ENCODE peak calls at places on chromosomes 7 and 10, in ten cellular contexts. N is heart left ventricle, S is GM12878, Y is body of pancreas, J is H1, H is stomach, U is HCT116, K is ovary, B is vagina, X is IMR-90. Z is an unnamed sample.

GRCh38 chr10:69045441-69046300 is 42.2 kb upstream of the SRGN start:
- DNase-seq in B (no peak), N (no peak), H (no peak), J (no peak), X (peak), S (peak), Y (no peak), U (no peak), K (no peak), Z (no peak)

GRCh38 chr7:127158659-127159058 is 94.1 kb downstream of the GRM8 start:
- DNase-seq in X (no peak), S (no peak), J (no peak), K (no peak), U (no peak), Y (no peak), H (no peak), N (no peak), B (no peak), Z (no peak)

GRCh38 chr10:97648557-97649404 is 8.3 kb downstream of the PI4K2A start:
- DNase-seq in B (no peak), Y (no peak), X (peak), J (peak), H (no peak), N (no peak), U (peak), K (no peak), S (peak), Z (peak)

GRCh38 chr7:98329974-98330373 is 48.5 kb downstream of the BRI3 start:
- DNase-seq in J (no peak), K (no peak), U (no peak), X (peak), N (no peak), B (no peak), H (no peak), S (no peak), Y (no peak), Z (no peak)

GRCh38 chr7:117739085-117739484 is 134.2 kb downstream of the CTTNBP2 start:
- DNase-seq in S (no peak), X (no peak), K (no peak), H (no peak), N (no peak), U (no peak), B (no peak), Y (no peak), J (no peak), Z (no peak)

GRCh38 chr7:25846722-25847121 is 305.3 kb upstream of the NFE2L3 start:
- DNase-seq in U (no peak), S (no peak), N (peak), J (no peak), K (peak), B (no peak), X (peak), Y (peak), H (peak), Z (no peak)

GRCh38 chr7:148218603-148219002 is 372.0 kb upstream of the C7orf33 start:
- DNase-seq in J (no peak), S (no peak), H (no peak), Y (no peak), X (no peak), B (no peak), U (no peak), K (no peak), N (no peak), Z (no peak)

GRCh38 chr7:77923419-77923818 is 124.8 kb downstream of the PHTF2 start:
- DNase-seq in B (no peak), K (no peak), J (no peak), S (no peak), X (no peak), N (no peak), H (no peak), U (no peak), Y (no peak), Z (no peak)

GRCh38 chr10:103188853-103189252 is 4.2 kb downstream of the NT5C2 start:
- DNase-seq in S (no peak), Y (no peak), B (no peak), N (no peak), J (no peak), H (no peak), X (peak), U (no peak), K (no peak), Z (no peak)

GRCh38 chr10:97081621-97082235 is 104.0 kb downstream of the SLIT1 start:
- DNase-seq in J (peak), K (peak), X (peak), Y (peak), U (peak), H (peak), B (no peak), N (no peak), S (no peak), Z (peak)

GRCh38 chr7:1872191-1873069 is 202.4 kb downstream of the ELFN1 start:
- DNase-seq in K (no peak), H (no peak), J (no peak), B (no peak), X (no peak), S (no peak), N (no peak), U (no peak), Y (no peak), Z (no peak)

GRCh38 chr10:78777466-78778256 is 291.1 kb upstream of the ZMIZ1 start:
- DNase-seq in Y (peak), N (no peak), U (no peak), H (no peak), K (peak), X (peak), J (no peak), B (no peak), S (no peak), Z (no peak)

GRCh38 chr10:3886666-3887251 is 101.8 kb upstream of the KLF6 start:
- DNase-seq in H (no peak), U (no peak), N (no peak), Y (peak), B (peak), J (no peak), K (peak), X (peak), S (no peak), Z (peak)

GRCh38 chr7:75033064-75033463 is 40.5 kb downstream of the RCC1L start:
- DNase-seq in K (no peak), U (no peak), N (no peak), J (peak), Y (no peak), S (no peak), X (no peak), B (no peak), H (no peak), Z (no peak)

GRCh38 chr7:964401-965231 is 10.1 kb upstream of the ADAP1 start:
- DNase-seq in X (peak), S (no peak), J (no peak), B (no peak), K (peak), N (peak), U (no peak), H (no peak), Y (no peak), Z (peak)

GRCh38 chr7:5780801-5781496 is 514 bp downstream of the RNF216 start:
- DNase-seq in S (no peak), X (no peak), Y (peak), B (no peak), J (peak), K (peak), N (peak), U (no peak), H (peak), Z (peak)

GRCh38 chr7:36810476-36810875 is 86.2 kb upstream of the AOAH start:
- DNase-seq in S (no peak), Y (no peak), X (no peak), J (no peak), N (no peak), U (no peak), B (no peak), K (no peak), H (no peak), Z (no peak)

GRCh38 chr7:67918158-67918557 is 921.5 kb downstream of the TYW1 start:
- DNase-seq in B (no peak), K (no peak), J (no peak), X (no peak), U (no peak), Y (no peak), S (no peak), H (no peak), N (no peak), Z (no peak)

DNA sequence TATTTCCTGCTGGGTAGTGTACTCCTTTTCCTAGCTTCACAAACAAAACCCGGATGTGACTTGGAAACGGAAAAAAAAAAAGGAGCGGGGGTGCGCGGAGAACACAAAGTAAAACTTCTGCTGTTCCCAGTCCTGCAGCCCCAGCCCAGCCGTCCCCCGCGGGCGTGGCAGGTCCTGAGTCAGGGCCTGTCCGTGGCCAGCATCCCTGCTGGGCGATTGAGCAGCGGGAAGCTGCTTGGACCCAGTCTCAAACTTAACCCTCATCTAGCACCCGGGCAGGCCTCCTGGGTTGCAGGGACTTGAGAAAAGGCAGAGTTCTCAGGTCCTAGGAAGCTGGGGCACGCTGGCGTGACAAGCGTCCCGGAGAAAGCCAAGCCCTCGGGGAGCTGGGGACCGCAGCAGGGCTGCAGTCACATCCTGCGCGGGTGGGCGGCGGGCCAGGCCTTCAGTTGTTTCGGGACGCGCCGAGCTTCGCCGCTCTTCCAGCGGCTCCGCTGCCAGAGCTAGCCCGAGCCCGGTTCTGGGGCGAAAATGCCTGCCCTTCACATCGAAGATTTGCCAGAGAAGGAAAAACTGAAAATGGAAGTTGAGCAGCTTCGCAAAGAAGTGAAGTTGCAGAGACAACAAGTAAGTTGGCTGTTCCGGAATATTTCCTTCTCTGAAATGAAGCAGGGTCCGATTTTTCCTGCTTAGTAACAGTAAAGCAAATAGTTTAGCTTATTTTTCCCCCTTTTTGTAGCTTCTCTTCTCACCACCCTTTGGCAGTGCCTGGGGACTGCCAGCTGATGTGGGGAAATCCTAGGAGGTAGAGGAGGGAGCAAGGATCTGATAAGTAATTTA is at the start of gene GNG11:
- DNase-seq in J (peak), X (peak), U (no peak), Y (peak), S (no peak), B (no peak), H (peak), N (peak), K (peak), Z (peak)
- H3K4me3 ChIP-seq in J (peak), X (peak), U (no peak), Y (peak), S (peak), B (peak), H (peak), N (peak), K (peak), Z (peak)

DNA sequence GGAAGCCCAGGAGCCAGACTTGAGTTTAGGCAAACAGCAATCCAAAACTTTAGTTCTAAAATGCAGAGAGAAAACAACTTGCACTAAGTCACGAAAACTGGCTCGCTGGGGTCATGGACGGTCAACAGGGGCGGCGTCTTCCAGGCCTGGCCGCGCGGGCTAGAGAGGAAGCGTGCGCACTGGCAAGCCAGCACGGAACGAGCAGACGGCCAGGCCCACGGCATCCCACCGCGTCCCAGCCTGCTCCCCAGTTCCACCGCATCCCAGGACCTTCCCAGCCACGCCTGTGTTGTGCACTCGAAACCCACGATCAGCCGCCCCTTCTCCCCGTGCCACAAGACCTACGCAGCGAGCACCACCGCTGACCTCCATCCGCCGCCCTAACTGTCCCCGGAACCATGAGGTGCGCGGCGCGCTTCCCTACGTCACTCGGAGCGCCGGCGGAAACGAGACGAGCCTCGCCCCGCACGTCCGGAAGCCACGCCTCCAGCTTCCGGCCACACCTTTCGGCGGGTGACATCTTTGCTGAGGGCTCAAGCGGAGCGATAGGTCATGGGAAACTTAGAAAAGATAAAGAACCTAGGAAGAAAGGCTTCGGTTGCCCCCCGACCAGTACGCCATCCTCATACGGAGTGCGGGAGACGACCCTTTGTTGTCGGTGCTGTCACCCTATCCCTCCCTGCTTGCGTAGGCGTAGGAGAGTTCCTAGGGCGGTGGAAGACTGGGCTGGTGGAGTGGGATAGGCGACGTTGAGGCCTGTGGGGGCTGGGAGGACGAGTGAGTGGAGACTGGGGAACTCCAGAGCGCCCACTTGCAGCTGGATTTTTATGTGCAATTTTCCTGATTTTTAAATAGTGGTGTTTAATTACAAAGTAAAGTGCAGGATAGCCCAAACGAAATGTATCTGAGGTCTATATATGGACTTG is at the start of gene TBRG4:
- DNase-seq in U (peak), S (peak), B (peak), Y (peak), J (peak), K (peak), H (peak), N (peak), X (peak), Z (peak)
- TF ChIP-seq POLR2A in U (peak), S (peak), B (no peak), Y (peak), J (peak), K (peak), H (no peak), N (no peak), X (peak), Z (peak)

GRCh38 chr7:87474533-87475358 is 734 bp downstream of the ABCB4 start:
- DNase-seq in H (no peak), S (peak), K (no peak), B (no peak), U (no peak), Y (no peak), N (no peak), J (no peak), X (no peak), Z (peak)
- H3K4me3 ChIP-seq in H (peak), S (peak), K (peak), B (peak), U (no peak), Y (no peak), N (peak), J (peak), X (peak), Z (peak)

GRCh38 chr10:43420369-43421200 is 11.6 kb upstream of the HNRNPF start:
- DNase-seq in U (no peak), K (peak), N (peak), X (peak), Y (peak), S (no peak), H (peak), J (peak), B (peak), Z (peak)
- TF ChIP-seq POLR2A in U (peak), K (peak), N (no peak), X (peak), Y (peak), S (peak), H (no peak), J (peak), B (no peak), Z (peak)

DNA sequence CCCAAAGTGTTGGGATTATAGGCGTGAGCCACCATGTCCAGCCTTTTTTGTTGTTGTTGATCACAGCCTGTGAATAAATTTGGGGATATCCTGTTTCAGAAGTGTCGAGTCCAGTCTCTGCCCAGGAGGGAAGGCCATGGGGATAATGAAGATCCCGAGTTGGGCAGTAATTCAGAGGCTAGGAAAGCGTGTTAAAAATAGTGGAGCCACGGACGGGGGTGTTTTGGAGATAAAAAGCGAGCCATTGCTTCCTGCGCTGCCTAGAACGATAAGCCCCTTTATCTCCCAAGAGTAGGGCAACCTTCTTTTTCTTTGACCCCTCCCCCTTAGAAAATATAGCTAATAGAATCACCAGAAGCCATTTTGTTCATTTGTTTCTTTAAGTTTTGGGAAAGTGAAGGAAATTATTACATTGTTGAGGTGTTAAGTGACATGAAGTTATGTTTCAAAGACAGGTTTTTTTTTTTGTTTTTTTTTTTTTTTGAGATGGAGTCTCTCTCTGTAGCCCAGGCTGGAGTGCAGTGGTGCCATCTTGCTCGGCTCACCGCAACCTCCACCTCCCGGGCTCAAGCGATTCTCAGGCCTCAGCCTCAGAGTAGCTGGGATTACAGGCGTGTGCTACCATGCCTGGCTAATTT is 43.3 kb downstream of the IL15RA start:
- DNase-seq in B (no peak), U (no peak), X (no peak), S (no peak), H (no peak), K (no peak), N (no peak), J (no peak), Y (no peak), Z (no peak)
- H3K4me3 ChIP-seq in B (no peak), U (no peak), X (no peak), S (no peak), H (no peak), K (no peak), N (no peak), J (no peak), Y (no peak), Z (no peak)

GRCh38 chr10:22268503-22268902 is 47.7 kb upstream of the COMMD3 start:
- DNase-seq in N (no peak), H (no peak), B (no peak), U (no peak), X (no peak), Y (no peak), K (no peak), S (no peak), J (no peak), Z (no peak)
- TF ChIP-seq POLR2A in N (no peak), H (no peak), B (no peak), U (no peak), X (no peak), Y (no peak), K (no peak), S (no peak), J (no peak), Z (no peak)

GRCh38 chr10:113129117-113129516 is 179.1 kb downstream of the TCF7L2 start:
- DNase-seq in N (no peak), B (no peak), Y (no peak), U (no peak), J (no peak), S (no peak), X (no peak), H (no peak), K (no peak), Z (no peak)
- H3K4me3 ChIP-seq in N (peak), B (no peak), Y (no peak), U (no peak), J (no peak), S (no peak), X (no peak), H (no peak), K (no peak), Z (no peak)

GRCh38 chr10:70132098-70133029 is at the start of gene AIFM2:
- DNase-seq in X (peak), B (no peak), K (peak), S (no peak), H (peak), U (peak), J (peak), N (peak), Y (peak), Z (peak)
- TF ChIP-seq POLR2A in X (peak), B (no peak), K (peak), S (peak), H (no peak), U (peak), J (no peak), N (no peak), Y (peak), Z (no peak)

DNA sequence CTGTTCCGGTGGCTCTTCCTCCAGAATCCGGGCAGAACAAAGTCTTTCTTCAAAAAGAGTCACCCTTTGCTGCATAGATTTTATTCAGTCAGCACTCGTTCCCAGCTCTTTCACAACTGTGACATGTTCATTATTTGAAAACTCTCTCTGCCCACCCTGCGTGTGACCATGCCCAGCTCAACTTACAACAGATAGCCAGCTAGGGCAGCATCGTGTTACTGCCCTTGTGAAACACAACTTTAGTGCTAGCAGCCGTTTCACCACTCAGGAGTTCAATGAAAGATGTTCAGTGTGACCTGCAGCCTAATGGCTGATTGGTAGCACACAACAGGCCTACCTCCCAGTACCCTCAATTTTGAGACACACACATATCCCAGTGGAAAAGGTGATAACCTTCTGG is 57.9 kb downstream of the ZNF438 start:
- DNase-seq in B (no peak), H (no peak), U (no peak), X (no peak), K (no peak), J (no peak), N (no peak), S (no peak), Y (no peak), Z (no peak)
- H3K4me3 ChIP-seq in B (no peak), H (no peak), U (no peak), X (no peak), K (no peak), J (no peak), N (peak), S (no peak), Y (no peak), Z (no peak)

GRCh38 chr7:151063212-151063561 is 3.8 kb downstream of the SLC4A2 start:
- DNase-seq in N (no peak), S (no peak), Y (peak), K (no peak), J (no peak), B (no peak), H (no peak), U (no peak), X (peak), Z (peak)

GRCh38 chr7:151061241-151062110 is 2.1 kb downstream of the SLC4A2 start:
- DNase-seq in S (no peak), J (peak), B (no peak), N (no peak), H (no peak), K (peak), X (no peak), Y (no peak), U (no peak), Z (no peak)

GRCh38 chr7:151060416-151061234 is 1.2 kb downstream of the SLC4A2 start:
- DNase-seq in K (peak), X (no peak), J (no peak), S (no peak), N (no peak), U (no peak), B (no peak), H (peak), Y (peak), Z (peak)

GRCh38 chr7:151062399-151063211 is 3.2 kb downstream of the SLC4A2 start:
- DNase-seq in Y (peak), N (no peak), S (no peak), H (peak), B (no peak), U (peak), J (peak), X (peak), K (peak), Z (peak)

GRCh38 chr7:151062111-151062398 is 2.7 kb downstream of the SLC4A2 start:
- DNase-seq in U (no peak), N (no peak), Y (no peak), J (no peak), B (no peak), X (no peak), K (no peak), H (no peak), S (no peak), Z (no peak)
- TF ChIP-seq POLR2A in U (no peak), N (no peak), Y (no peak), J (no peak), B (no peak), X (no peak), K (no peak), H (no peak), S (no peak), Z (no peak)

Z was measured in adrenal gland.